ENCODE peak calls at places on chromosomes 7 and 10, in six cellular contexts. One of them, this sample, is unnamed.

GRCh38 chr7:131935180-131935579 is 378.8 kb upstream of the PODXL start:
- DNase-seq in A673: no peak
- DNase-seq in B cell: no peak
- DNase-seq in progenitor cell of endocrine pancreas: no peak
- DNase-seq in hepatic stellate cell: no peak
- DNase-seq in fibroblast of villous mesenchyme: no peak
- DNase-seq in this sample: no peak

GRCh38 chr10:43959854-43960415 is 311.3 kb upstream of the ZNF32 start:
- DNase-seq in A673: no peak
- DNase-seq in B cell: no peak
- DNase-seq in progenitor cell of endocrine pancreas: no peak
- DNase-seq in hepatic stellate cell: no peak
- DNase-seq in fibroblast of villous mesenchyme: no peak
- DNase-seq in this sample: no peak

GRCh38 chr10:11298116-11298515 is 280.4 kb downstream of the CELF2 start:
- DNase-seq in A673: no peak
- DNase-seq in B cell: no peak
- DNase-seq in progenitor cell of endocrine pancreas: no peak
- DNase-seq in hepatic stellate cell: no peak
- DNase-seq in fibroblast of villous mesenchyme: no peak
- DNase-seq in this sample: no peak

GRCh38 chr10:50614444-50615137 is 9.2 kb downstream of the SGMS1 start:
- DNase-seq in A673: no peak
- DNase-seq in B cell: no peak
- DNase-seq in progenitor cell of endocrine pancreas: no peak
- DNase-seq in hepatic stellate cell: no peak
- DNase-seq in fibroblast of villous mesenchyme: no peak
- DNase-seq in this sample: no peak

GRCh38 chr10:1166828-1167275 is 110.7 kb downstream of the WDR37 start:
- DNase-seq in A673: no peak
- DNase-seq in B cell: no peak
- DNase-seq in progenitor cell of endocrine pancreas: no peak
- DNase-seq in hepatic stellate cell: no peak
- DNase-seq in fibroblast of villous mesenchyme: no peak
- DNase-seq in this sample: no peak

GRCh38 chr7:123916240-123916724 is 8.8 kb upstream of the SPAM1 start:
- DNase-seq in A673: peak
- DNase-seq in B cell: no peak
- DNase-seq in progenitor cell of endocrine pancreas: no peak
- DNase-seq in hepatic stellate cell: peak
- DNase-seq in fibroblast of villous mesenchyme: peak
- DNase-seq in this sample: no peak

GRCh38 chr10:113058175-113058961 is 108.3 kb downstream of the TCF7L2 start:
- DNase-seq in A673: peak
- DNase-seq in B cell: no peak
- DNase-seq in progenitor cell of endocrine pancreas: no peak
- DNase-seq in hepatic stellate cell: peak
- DNase-seq in fibroblast of villous mesenchyme: peak
- DNase-seq in this sample: no peak

GRCh38 chr7:44461387-44461786 is 29.1 kb downstream of the NUDCD3 start:
- DNase-seq in A673: peak
- DNase-seq in B cell: no peak
- DNase-seq in progenitor cell of endocrine pancreas: no peak
- DNase-seq in hepatic stellate cell: peak
- DNase-seq in fibroblast of villous mesenchyme: peak
- DNase-seq in this sample: peak

GRCh38 chr7:156691764-156692163 is 51.2 kb downstream of the RNF32 start:
- DNase-seq in A673: no peak
- DNase-seq in B cell: no peak
- DNase-seq in progenitor cell of endocrine pancreas: no peak
- DNase-seq in hepatic stellate cell: no peak
- DNase-seq in fibroblast of villous mesenchyme: no peak
- DNase-seq in this sample: no peak

GRCh38 chr10:31906039-31906438 is 22.6 kb downstream of the ARHGAP12 start:
- DNase-seq in A673: no peak
- DNase-seq in B cell: no peak
- DNase-seq in progenitor cell of endocrine pancreas: no peak
- DNase-seq in hepatic stellate cell: no peak
- DNase-seq in fibroblast of villous mesenchyme: no peak
- DNase-seq in this sample: peak

GRCh38 chr10:86292462-86293322 is 73.9 kb downstream of the GRID1 start:
- DNase-seq in A673: no peak
- DNase-seq in B cell: no peak
- DNase-seq in progenitor cell of endocrine pancreas: no peak
- DNase-seq in hepatic stellate cell: no peak
- DNase-seq in fibroblast of villous mesenchyme: no peak
- DNase-seq in this sample: no peak

GRCh38 chr7:132666076-132666775 is 90.0 kb upstream of the PLXNA4 start:
- DNase-seq in A673: no peak
- DNase-seq in B cell: no peak
- DNase-seq in progenitor cell of endocrine pancreas: no peak
- DNase-seq in hepatic stellate cell: no peak
- DNase-seq in fibroblast of villous mesenchyme: peak
- DNase-seq in this sample: no peak

This sample was measured in dermis microvascular lymphatic vessel endothelial cell.